ENCODE peak calls at places on chromosomes 5 and 9, in six cellular contexts. One of them, this sample, is unnamed.

GRCh38 chr9:14107495-14107894 is 206.4 kb downstream of the NFIB start:
- DNase-seq in K562: no peak
- DNase-seq in GM12878: no peak
- DNase-seq in HepG2: no peak
- DNase-seq in H1: no peak
- DNase-seq in HCT116: no peak
- DNase-seq in this sample: no peak

GRCh38 chr5:172446336-172447051 is 7.8 kb downstream of the SH3PXD2B start:
- DNase-seq in K562: no peak
- DNase-seq in GM12878: no peak
- DNase-seq in HepG2: no peak
- DNase-seq in H1: no peak
- DNase-seq in HCT116: no peak
- DNase-seq in this sample: peak

GRCh38 chr5:23675456-23675855 is 168.0 kb downstream of the PRDM9 start:
- DNase-seq in K562: no peak
- DNase-seq in GM12878: no peak
- DNase-seq in HepG2: no peak
- DNase-seq in H1: no peak
- DNase-seq in HCT116: no peak
- DNase-seq in this sample: no peak

GRCh38 chr9:132820545-132820944 is 57.5 kb downstream of the AK8 start:
- DNase-seq in K562: no peak
- DNase-seq in GM12878: no peak
- DNase-seq in HepG2: no peak
- DNase-seq in H1: no peak
- DNase-seq in HCT116: no peak
- DNase-seq in this sample: peak

GRCh38 chr9:33161589-33162132 is 5.5 kb downstream of the B4GALT1 start:
- DNase-seq in K562: no peak
- DNase-seq in GM12878: no peak
- DNase-seq in HepG2: no peak
- DNase-seq in H1: no peak
- DNase-seq in HCT116: peak
- DNase-seq in this sample: no peak

GRCh38 chr9:92637886-92638620 is 31.9 kb downstream of the IPPK start:
- DNase-seq in K562: no peak
- DNase-seq in GM12878: no peak
- DNase-seq in HepG2: no peak
- DNase-seq in H1: no peak
- DNase-seq in HCT116: no peak
- DNase-seq in this sample: no peak

GRCh38 chr9:109977521-109977920 is 197.5 kb downstream of the PALM2AKAP2 start:
- DNase-seq in K562: no peak
- DNase-seq in GM12878: no peak
- DNase-seq in HepG2: no peak
- DNase-seq in H1: no peak
- DNase-seq in HCT116: no peak
- DNase-seq in this sample: no peak

GRCh38 chr9:35733109-35733541 is 659 bp downstream of the CREB3 start:
- DNase-seq in K562: peak
- DNase-seq in GM12878: no peak
- DNase-seq in HepG2: peak
- DNase-seq in H1: peak
- DNase-seq in HCT116: peak
- DNase-seq in this sample: peak

GRCh38 chr9:112762726-112763518 is 12.4 kb downstream of the SNX30 start:
- DNase-seq in K562: no peak
- DNase-seq in GM12878: no peak
- DNase-seq in HepG2: no peak
- DNase-seq in H1: no peak
- DNase-seq in HCT116: no peak
- DNase-seq in this sample: no peak

GRCh38 chr5:177496111-177497010 is 1.0 kb downstream of the PDLIM7 start:
- DNase-seq in K562: peak
- DNase-seq in GM12878: no peak
- DNase-seq in HepG2: peak
- DNase-seq in H1: no peak
- DNase-seq in HCT116: peak
- DNase-seq in this sample: peak

GRCh38 chr9:72305102-72305546 is 59.9 kb downstream of the ZFAND5 start:
- DNase-seq in K562: peak
- DNase-seq in GM12878: no peak
- DNase-seq in HepG2: peak
- DNase-seq in H1: peak
- DNase-seq in HCT116: peak
- DNase-seq in this sample: peak

GRCh38 chr5:150068472-150068871 is 17.9 kb downstream of the CSF1R start:
- DNase-seq in K562: no peak
- DNase-seq in GM12878: no peak
- DNase-seq in HepG2: no peak
- DNase-seq in H1: no peak
- DNase-seq in HCT116: no peak
- DNase-seq in this sample: no peak

DNA sequence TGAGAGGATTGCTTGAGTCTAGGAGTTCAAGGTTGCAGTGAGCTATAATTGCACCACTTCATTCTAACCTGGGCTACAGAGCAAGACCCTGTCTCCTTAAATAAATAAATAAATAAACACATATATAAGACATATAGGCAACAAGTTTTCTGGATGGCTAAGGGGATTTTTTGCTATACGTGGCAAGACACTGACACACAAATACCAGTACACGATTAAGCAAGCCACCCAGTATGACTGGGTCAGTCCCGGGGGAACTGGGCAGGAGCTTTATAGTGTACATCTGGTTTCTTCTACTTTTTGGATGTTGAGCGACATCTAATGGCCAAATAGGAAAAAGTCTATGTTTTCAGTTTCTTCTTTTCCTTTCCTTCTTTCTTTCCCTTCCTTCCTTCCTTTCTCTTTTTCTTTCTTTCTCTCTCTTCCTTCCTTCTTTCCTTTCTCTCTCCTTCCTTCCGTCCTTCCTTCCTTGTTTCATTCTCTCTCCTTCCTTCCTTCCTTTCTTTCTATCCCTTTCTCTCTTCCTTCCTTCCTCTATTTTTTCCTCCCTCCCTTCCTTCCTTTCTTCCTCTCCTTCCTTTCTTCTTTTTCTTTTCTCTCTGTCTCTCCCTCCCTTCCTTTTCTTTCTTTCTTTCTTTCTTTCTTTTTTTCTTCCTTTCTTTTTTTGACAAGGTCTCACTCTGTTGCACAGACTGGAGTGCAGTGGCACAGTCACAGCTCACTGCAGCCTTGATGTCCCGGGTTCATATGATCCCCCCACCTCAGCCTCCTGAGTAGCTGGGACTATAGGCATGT is 47.0 kb upstream of the PLIN2 start:
- DNase-seq in K562: no peak
- DNase-seq in GM12878: peak
- DNase-seq in HepG2: peak
- DNase-seq in H1: no peak
- DNase-seq in HCT116: peak
- DNase-seq in this sample: peak
- H3K4me2 ChIP-seq in K562: no peak
- H3K4me2 ChIP-seq in GM12878: no peak
- H3K4me2 ChIP-seq in HepG2: peak
- H3K4me2 ChIP-seq in H1: no peak
- H3K4me2 ChIP-seq in HCT116: peak
- H3K4me2 ChIP-seq in this sample: no peak

GRCh38 chr5:74801197-74801596 is 34.1 kb downstream of the NSA2 start:
- DNase-seq in K562: no peak
- DNase-seq in GM12878: no peak
- DNase-seq in HepG2: no peak
- DNase-seq in H1: no peak
- DNase-seq in HCT116: no peak
- DNase-seq in this sample: no peak
- TF ChIP-seq SIN3A in K562: no peak
- TF ChIP-seq SIN3A in GM12878: no peak
- TF ChIP-seq SIN3A in HepG2: no peak
- TF ChIP-seq SIN3A in H1: no peak
- TF ChIP-seq SIN3A in HCT116: no peak
- TF ChIP-seq SIN3A in this sample: no peak

GRCh38 chr5:57298985-57299491 is 125.2 kb downstream of the GPBP1 start:
- DNase-seq in K562: peak
- DNase-seq in GM12878: peak
- DNase-seq in HepG2: peak
- DNase-seq in H1: no peak
- DNase-seq in HCT116: peak
- DNase-seq in this sample: peak
- H3K4me3 ChIP-seq in K562: no peak
- H3K4me3 ChIP-seq in GM12878: peak
- H3K4me3 ChIP-seq in HepG2: no peak
- H3K4me3 ChIP-seq in H1: no peak
- H3K4me3 ChIP-seq in HCT116: no peak
- H3K4me3 ChIP-seq in this sample: peak

GRCh38 chr9:84339951-84340350 is 607 bp downstream of the SLC28A3 start:
- DNase-seq in K562: no peak
- DNase-seq in GM12878: no peak
- DNase-seq in HepG2: no peak
- DNase-seq in H1: no peak
- DNase-seq in HCT116: no peak
- DNase-seq in this sample: no peak

GRCh38 chr9:84340535-84340934 is at the start of gene SLC28A3:
- DNase-seq in K562: no peak
- DNase-seq in GM12878: no peak
- DNase-seq in HepG2: no peak
- DNase-seq in H1: no peak
- DNase-seq in HCT116: no peak
- DNase-seq in this sample: no peak

GRCh38 chr9:84337252-84337651 is 3.3 kb downstream of the SLC28A3 start:
- DNase-seq in K562: no peak
- DNase-seq in GM12878: no peak
- DNase-seq in HepG2: no peak
- DNase-seq in H1: no peak
- DNase-seq in HCT116: no peak
- DNase-seq in this sample: no peak

GRCh38 chr9:84338792-84339191 is 1.8 kb downstream of the SLC28A3 start:
- DNase-seq in K562: no peak
- DNase-seq in GM12878: no peak
- DNase-seq in HepG2: no peak
- DNase-seq in H1: no peak
- DNase-seq in HCT116: no peak
- DNase-seq in this sample: no peak

GRCh38 chr9:84339523-84339922 is 1.0 kb downstream of the SLC28A3 start:
- DNase-seq in K562: no peak
- DNase-seq in GM12878: no peak
- DNase-seq in HepG2: no peak
- DNase-seq in H1: no peak
- DNase-seq in HCT116: no peak
- DNase-seq in this sample: no peak
- H3K4me2 ChIP-seq in K562: no peak
- H3K4me2 ChIP-seq in GM12878: no peak
- H3K4me2 ChIP-seq in HepG2: no peak
- H3K4me2 ChIP-seq in H1: no peak
- H3K4me2 ChIP-seq in HCT116: no peak
- H3K4me2 ChIP-seq in this sample: no peak

DNA sequence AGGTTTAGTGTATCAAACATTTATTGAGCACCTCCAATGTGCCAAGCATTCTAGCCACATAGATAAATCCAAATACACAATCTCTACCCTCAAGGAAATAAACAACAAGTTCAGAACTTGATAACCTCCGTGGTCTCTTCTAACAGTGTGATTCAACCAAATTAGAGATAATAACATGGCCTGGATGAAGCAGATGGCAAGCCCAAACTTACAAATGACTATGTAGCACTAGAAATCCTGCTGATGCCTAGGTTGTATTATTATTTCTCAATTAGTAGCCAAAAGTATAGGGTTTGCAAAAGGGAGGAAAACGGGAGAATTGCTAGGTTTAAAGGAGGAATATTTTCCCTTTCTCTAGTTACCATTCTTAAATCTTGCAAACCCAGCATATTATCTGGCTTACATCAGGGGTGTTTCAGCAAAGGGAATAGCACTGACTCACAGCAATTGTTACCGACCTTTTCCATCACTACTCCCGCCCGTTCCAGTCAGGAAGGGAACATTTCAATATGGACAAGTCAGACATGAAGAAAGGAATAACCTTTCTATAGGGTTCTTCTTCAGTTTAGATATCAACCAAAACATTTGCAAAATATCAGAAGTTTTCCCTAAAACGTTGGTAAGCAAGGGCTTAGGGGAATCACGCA is 2.3 kb downstream of the DPYSL3 start:
- DNase-seq in K562: no peak
- DNase-seq in GM12878: no peak
- DNase-seq in HepG2: no peak
- DNase-seq in H1: no peak
- DNase-seq in HCT116: no peak
- DNase-seq in this sample: no peak
- TF ChIP-seq SIN3A in K562: no peak
- TF ChIP-seq SIN3A in GM12878: no peak
- TF ChIP-seq SIN3A in HepG2: no peak
- TF ChIP-seq SIN3A in H1: no peak
- TF ChIP-seq SIN3A in HCT116: no peak
- TF ChIP-seq SIN3A in this sample: no peak

DNA sequence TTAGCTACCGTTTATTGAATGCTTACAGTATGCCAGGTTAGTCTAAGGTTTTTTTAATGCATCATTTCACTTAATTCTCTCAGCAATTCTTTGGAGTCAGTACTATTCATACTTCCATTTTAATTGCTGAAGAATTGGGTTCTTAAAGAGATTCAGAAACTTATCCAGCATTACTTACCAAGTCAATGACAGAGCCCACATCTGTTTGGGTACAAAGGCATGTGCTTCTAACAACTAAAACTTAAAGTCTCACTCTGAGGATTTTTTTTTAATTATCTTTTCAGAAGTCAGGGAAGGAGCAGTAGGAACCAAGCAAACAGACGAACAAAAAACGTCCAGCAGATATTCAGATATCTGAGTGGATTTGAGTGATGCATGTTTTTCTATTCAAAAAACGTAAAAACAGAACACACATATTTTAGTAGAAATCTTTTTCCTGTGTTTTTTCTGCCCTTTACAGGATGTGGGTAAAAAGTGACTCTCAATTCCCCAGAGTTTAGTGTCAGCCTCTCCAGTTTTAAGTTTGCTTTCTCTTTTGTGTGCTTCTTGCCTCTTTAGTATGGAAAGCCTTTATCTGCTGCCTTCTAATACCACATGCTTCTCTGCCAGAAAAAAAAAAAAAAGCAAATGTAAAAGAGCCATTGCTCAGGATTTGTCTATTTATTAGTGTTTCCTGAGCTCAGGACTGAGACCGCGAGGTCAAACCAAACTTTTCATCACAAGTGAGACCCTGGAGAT is 118.0 kb downstream of the PRKACG start:
- DNase-seq in K562: no peak
- DNase-seq in GM12878: peak
- DNase-seq in HepG2: no peak
- DNase-seq in H1: no peak
- DNase-seq in HCT116: no peak
- DNase-seq in this sample: no peak
- H3K4me3 ChIP-seq in K562: no peak
- H3K4me3 ChIP-seq in GM12878: peak
- H3K4me3 ChIP-seq in HepG2: no peak
- H3K4me3 ChIP-seq in H1: no peak
- H3K4me3 ChIP-seq in HCT116: no peak
- H3K4me3 ChIP-seq in this sample: no peak